ENCODE peak calls at places on chromosomes 6 and 20, in five cellular contexts. B is K562, W is Panc1, Z is HCT116, E is GM23338. T is an unnamed sample.

GRCh38 chr6:17808609-17809008 is 101.9 kb upstream of the NUP153 start:
- ATAC-seq in B (no peak), E (no peak), W (no peak), Z (no peak), T (no peak)

GRCh38 chr6:157647261-157647915 is 175.7 kb upstream of the SNX9 start:
- ATAC-seq in W (no peak), Z (no peak), E (no peak), B (no peak), T (no peak)

GRCh38 chr6:25173951-25174474 is 105.2 kb upstream of the CARMIL1 start:
- ATAC-seq in W (no peak), B (no peak), Z (peak), E (no peak), T (no peak)

GRCh38 chr20:16528078-16528477 is 45.2 kb downstream of the KIF16B start:
- ATAC-seq in B (peak), Z (peak), W (peak), E (no peak), T (peak)

GRCh38 chr6:36769676-36770499 is 69.4 kb downstream of the CPNE5 start:
- ATAC-seq in B (no peak), E (no peak), W (peak), Z (no peak), T (no peak)

GRCh38 chr20:34744847-34745246 is 40.7 kb downstream of the TP53INP2 start:
- ATAC-seq in E (no peak), Z (no peak), W (no peak), B (no peak), T (no peak)

GRCh38 chr20:51427625-51428291 is 114.8 kb downstream of the NFATC2 start:
- ATAC-seq in B (no peak), W (no peak), Z (no peak), E (no peak), T (no peak)

GRCh38 chr6:133890941-133891813 is 2.3 kb downstream of the TCF21 start:
- ATAC-seq in E (peak), Z (peak), W (peak), B (peak), T (no peak)

GRCh38 chr6:152669894-152670293 is 27.8 kb upstream of the MYCT1 start:
- ATAC-seq in E (peak), B (no peak), Z (peak), W (peak), T (no peak)

GRCh38 chr6:39770476-39770875 is 21.7 kb upstream of the DAAM2 start:
- ATAC-seq in E (no peak), B (no peak), W (no peak), Z (no peak), T (no peak)

GRCh38 chr6:41441598-41442205 is 104.5 kb upstream of the FOXP4 start:
- ATAC-seq in Z (no peak), W (no peak), B (no peak), E (no peak), T (no peak)

GRCh38 chr20:48800227-48800626 is 27.6 kb downstream of the PREX1 start:
- ATAC-seq in Z (no peak), E (no peak), W (no peak), B (no peak), T (no peak)

GRCh38 chr20:50534567-50534966 is 24.4 kb downstream of the PTPN1 start:
- ATAC-seq in Z (peak), W (no peak), B (no peak), E (no peak), T (peak)

GRCh38 chr20:38804682-38805501 is 605 bp upstream of the PPP1R16B start:
- ATAC-seq in W (no peak), Z (no peak), B (peak), E (peak), T (peak)

GRCh38 chr6:77097940-77098339 is 365.4 kb downstream of the HTR1B start:
- ATAC-seq in W (no peak), Z (no peak), E (no peak), B (no peak), T (no peak)

GRCh38 chr6:81894286-81894685 is 141.8 kb upstream of the TENT5A start:
- ATAC-seq in E (no peak), Z (no peak), B (no peak), W (no peak), T (peak)

GRCh38 chr6:137881522-137881886 is 14.4 kb downstream of the TNFAIP3 start:
- ATAC-seq in B (no peak), Z (no peak), E (no peak), W (no peak), T (no peak)

GRCh38 chr6:56649782-56650181 is 7.1 kb upstream of the DST start:
- ATAC-seq in W (no peak), B (no peak), Z (no peak), E (no peak), T (peak)

GRCh38 chr6:18019539-18020534 is 32.4 kb upstream of the KIF13A start:
- ATAC-seq in Z (no peak), E (peak), B (no peak), W (no peak), T (no peak)

GRCh38 chr6:142886431-142887170 is 58.4 kb downstream of the HIVEP2 start:
- ATAC-seq in Z (peak), E (no peak), W (no peak), B (peak), T (no peak)

GRCh38 chr20:19137641-19138040 is 74.8 kb upstream of the SLC24A3 start:
- ATAC-seq in E (no peak), W (no peak), Z (no peak), B (no peak), T (no peak)

GRCh38 chr6:98847392-98847766 is 13.0 kb downstream of the POU3F2 start:
- ATAC-seq in B (no peak), E (no peak), Z (no peak), W (no peak), T (no peak)

GRCh38 chr6:98847767-98848538 is 13.6 kb downstream of the POU3F2 start:
- ATAC-seq in E (peak), W (no peak), B (no peak), Z (no peak), T (peak)

GRCh38 chr6:98846021-98846380 is 11.6 kb downstream of the POU3F2 start:
- ATAC-seq in W (no peak), Z (no peak), B (no peak), E (no peak), T (no peak)

GRCh38 chr6:98845201-98846020 is 11.0 kb downstream of the POU3F2 start:
- ATAC-seq in Z (peak), W (peak), B (peak), E (peak), T (peak)

GRCh38 chr6:98848539-98849210 is 14.3 kb downstream of the POU3F2 start:
- ATAC-seq in Z (no peak), E (no peak), W (no peak), B (no peak), T (peak)
- TF ChIP-seq POLR2AphosphoS5 in Z (no peak), E (no peak), W (no peak), B (no peak), T (no peak)

DNA sequence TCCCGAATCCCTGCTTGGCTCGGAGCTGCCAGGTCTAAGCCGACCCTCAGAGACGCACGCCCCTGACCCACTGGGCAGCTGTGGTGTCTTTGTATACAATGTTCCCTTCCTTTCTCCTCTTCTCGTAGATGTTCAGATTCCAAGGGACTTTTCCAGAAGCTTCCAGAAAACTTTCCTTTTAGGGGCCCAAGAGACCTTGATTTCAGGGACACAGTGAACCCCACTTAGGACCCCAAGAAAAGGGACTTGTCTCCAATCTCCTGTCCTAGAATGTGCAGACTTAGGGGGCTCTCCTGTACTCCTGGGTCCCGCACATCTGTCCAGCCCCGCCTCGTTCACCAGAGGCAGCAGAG is 103.5 kb downstream of the EDN3 start:
- ATAC-seq in W (no peak), Z (no peak), E (no peak), B (no peak), T (no peak)
- H3K4me3 ChIP-seq in W (no peak), Z (no peak), E (peak), B (no peak), T (peak)

GRCh38 chr20:13302647-13303425 is 81.8 kb downstream of the ISM1 start:
- ATAC-seq in E (peak), B (peak), Z (peak), W (peak), T (no peak)
- TF ChIP-seq CTCF in E (peak), B (peak), Z (peak), W (peak), T (no peak)

GRCh38 chr20:401682-402495 is 6.2 kb upstream of the RBCK1 start:
- ATAC-seq in E (no peak), B (peak), Z (peak), W (no peak), T (no peak)
- TF ChIP-seq POLR2AphosphoS5 in E (no peak), B (no peak), Z (peak), W (no peak), T (no peak)

DNA sequence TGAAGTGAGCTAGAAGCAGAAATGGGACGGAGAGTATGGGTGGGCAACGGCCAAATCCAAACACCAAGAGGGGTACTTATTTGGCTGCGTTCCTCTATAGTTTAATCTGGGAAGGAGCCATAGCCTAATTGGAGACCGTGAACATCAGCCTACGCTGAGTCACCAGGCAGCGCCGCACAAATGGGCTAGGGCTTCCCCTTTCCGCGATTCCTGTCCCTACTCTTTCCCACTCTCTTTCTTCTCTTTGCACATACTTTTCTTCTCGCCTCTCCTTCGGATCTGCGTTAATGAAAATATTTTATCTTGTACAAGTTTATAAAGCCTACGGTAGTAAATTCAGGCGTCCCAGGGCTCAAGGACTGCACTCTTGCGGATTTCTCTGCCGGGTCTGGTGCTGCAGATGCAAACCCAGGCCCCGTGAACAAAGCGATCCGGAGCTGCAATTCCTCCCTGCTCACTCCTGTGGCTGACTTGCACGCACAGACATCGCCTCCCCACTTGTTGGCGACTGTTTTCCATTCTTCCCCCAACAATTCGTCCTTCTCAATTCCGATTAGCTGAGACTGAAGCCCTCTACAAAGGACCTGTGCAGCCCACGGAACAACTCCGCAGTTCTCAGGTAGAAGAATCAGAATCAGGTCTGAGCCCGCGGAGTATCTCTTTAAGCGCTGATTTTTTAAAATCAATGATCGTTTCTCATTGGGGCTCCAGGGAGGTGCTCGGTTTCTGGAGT is 4.2 kb upstream of the TBX18 start:
- ATAC-seq in B (no peak), Z (no peak), W (peak), E (peak), T (no peak)
- H3K4me3 ChIP-seq in B (peak), Z (peak), W (peak), E (peak), T (no peak)

DNA sequence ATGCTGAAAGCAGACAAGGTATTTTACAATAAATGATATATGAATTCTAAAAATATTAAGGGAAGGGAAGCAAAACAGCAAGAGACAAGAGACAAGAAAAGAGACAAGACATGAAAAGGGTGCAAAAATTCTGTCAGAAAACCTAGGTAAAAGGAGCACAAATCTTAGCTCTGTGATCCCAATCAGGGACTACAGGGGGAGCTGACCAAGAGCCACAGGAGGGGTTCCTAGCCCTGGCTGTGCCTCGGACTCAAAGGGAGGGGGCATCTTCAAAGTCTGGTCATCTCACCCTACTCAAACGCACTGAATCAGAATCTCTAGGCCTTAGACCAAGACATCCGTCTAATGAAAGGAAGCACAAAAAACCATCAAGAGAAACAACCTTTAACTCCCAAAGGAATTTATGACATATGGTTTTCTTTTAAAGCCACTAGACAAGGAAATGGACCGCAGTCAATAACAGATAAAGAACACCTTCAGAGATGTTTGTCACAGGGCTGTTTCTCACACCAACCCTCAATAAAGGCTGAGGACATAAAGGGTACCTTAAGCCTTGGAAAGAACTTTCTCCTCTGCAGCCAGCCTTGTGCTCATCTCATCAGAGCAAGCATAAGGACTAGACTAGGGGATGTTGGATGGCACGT is 130.4 kb upstream of the CDYL start:
- ATAC-seq in B (peak), Z (no peak), W (no peak), E (peak), T (no peak)
- TF ChIP-seq CTCF in B (peak), Z (peak), W (peak), E (peak), T (no peak)

GRCh38 chr6:80433010-80433665 is 326.7 kb downstream of the BCKDHB start:
- ATAC-seq in W (no peak), E (peak), B (no peak), Z (no peak), T (no peak)
- TF ChIP-seq POLR2AphosphoS5 in W (no peak), E (no peak), B (no peak), Z (no peak), T (no peak)

GRCh38 chr6:73511796-73512195 is 9.0 kb downstream of the EEF1A1 start:
- ATAC-seq in W (no peak), B (no peak), E (no peak), Z (no peak), T (no peak)

GRCh38 chr6:73514746-73515110 is 6.1 kb downstream of the EEF1A1 start:
- ATAC-seq in E (peak), Z (peak), W (peak), B (peak), T (no peak)

GRCh38 chr6:73516712-73517489 is 3.9 kb downstream of the EEF1A1 start:
- ATAC-seq in E (no peak), Z (no peak), W (no peak), B (no peak), T (no peak)

GRCh38 chr6:73513496-73513854 is 7.4 kb downstream of the EEF1A1 start:
- ATAC-seq in B (no peak), Z (peak), E (no peak), W (peak), T (no peak)

DNA sequence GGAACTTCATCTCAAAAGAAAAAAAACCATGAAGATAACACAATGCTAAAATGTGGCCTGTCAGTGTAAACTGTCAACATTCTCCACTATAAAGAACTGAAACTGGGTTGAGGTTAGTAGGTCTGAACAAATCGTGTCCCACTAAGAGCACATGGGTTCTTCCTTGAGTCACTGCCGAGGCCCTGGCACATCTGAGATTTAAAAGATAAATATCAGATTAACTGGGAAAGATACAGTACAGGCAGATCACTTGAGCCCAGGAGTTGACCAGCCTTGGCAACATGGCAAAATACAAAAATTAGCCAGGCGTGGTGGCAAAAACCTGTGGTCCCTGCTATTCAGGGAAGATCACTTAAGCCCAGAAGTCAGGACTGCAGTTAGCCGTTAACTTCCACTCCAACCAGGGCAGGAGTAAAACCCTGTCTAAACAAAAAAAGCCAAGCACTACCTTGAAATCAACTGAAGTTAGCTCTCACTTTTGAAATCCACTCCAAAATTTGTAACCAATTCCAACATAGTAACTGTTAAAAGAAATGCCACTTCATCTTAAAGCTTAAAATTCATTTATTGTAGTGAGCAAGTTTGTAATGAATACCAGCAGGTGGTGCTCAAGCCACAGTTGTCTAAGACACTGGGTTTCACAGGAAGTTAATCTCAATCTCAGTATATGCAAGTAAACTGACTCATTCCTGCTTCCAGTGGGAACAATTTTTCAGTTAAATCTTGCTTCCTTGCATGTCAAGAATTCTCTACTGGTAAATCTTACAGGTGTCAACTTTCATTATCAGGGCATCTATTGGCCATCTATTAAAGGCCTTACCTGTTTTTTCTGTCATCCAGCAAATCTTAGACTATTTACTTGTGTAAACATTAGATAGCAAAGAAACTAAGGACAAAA is 5.4 kb downstream of the EEF1A1 start:
- ATAC-seq in E (peak), W (peak), Z (peak), B (peak), T (peak)
- H3K4me3 ChIP-seq in E (no peak), W (peak), Z (no peak), B (no peak), T (no peak)

GRCh38 chr6:84774174-84775158 is 10.1 kb upstream of the TBX18 start:
- ATAC-seq in W (peak), E (peak), Z (peak), B (peak), T (peak)
- TF ChIP-seq CTCF in W (peak), E (peak), Z (peak), B (peak), T (peak)

DNA sequence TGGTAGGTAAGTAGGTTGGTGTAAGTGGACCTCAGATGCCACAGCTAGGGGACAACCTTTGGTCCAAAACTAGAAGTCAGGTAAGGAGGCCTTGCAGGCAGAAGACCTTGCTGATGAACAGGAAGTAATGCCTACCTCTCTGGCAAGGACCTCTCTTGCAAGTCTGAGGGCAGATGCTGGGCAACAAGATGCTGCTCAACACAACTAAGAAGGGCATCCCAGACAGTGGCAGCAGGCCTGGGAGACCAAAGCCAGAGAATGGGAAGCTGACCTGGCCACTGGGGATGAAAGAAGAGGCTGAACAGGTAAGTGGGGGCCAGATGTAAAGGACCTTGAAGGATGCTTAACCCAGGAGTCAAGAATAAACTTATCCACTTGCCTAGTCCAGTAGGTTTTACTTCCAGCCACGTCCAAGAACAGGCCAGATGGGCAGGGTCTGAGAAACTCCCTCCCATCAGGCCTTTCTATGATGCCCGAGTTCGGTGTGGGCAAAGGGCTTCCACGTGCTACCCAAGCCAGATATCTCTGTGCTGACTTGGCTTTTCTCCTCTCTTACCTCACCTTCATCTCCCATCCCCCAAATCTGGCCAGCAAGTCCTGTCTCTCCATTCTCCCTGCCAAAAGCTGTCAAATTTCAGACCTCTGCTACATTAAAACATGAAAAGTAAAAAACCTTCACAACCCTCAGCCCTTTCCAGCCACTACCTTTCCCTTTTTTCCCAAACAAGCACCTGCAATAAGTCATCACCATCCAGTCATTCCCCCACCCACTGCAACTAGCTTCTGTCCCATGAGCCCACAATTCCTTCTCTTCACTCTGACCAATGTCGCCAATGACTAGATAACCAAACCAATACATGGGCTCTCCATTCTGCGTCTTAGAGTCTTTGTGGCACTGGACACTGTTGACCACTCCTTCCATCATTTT is 11.5 kb upstream of the PLCG1 start:
- ATAC-seq in Z (no peak), E (no peak), B (peak), W (peak), T (no peak)
- TF ChIP-seq POLR2AphosphoS5 in Z (peak), E (no peak), B (no peak), W (peak), T (no peak)